ENCODE peak calls at places on chromosome 14, in five cellular contexts. R is A549, Z is K562, A is HepG2, S is GM12878. U is an unnamed sample.

GRCh38 chr14:53236708-53237107 is 83.6 kb upstream of the DDHD1 start:
- DNase-seq in R (no peak), Z (no peak), A (no peak), S (no peak), U (no peak)

GRCh38 chr14:87045241-87045640 is 947.7 kb downstream of the GALC start:
- DNase-seq in R (no peak), Z (no peak), A (no peak), S (no peak), U (no peak)

GRCh38 chr14:92677955-92678354 is 70.5 kb downstream of the LGMN start:
- DNase-seq in R (no peak), Z (no peak), A (no peak), S (no peak), U (no peak)

GRCh38 chr14:69242311-69243224 is 17.4 kb upstream of the GALNT16 start:
- DNase-seq in R (peak; percentile 69), Z (peak; percentile 55), A (peak; percentile 60), S (peak; percentile 13), U (no peak)

GRCh38 chr14:50798048-50798421 is 32.9 kb downstream of the NIN start:
- DNase-seq in R (no peak), Z (no peak), A (no peak), S (peak; percentile 42), U (no peak)

GRCh38 chr14:52395728-52396127 is 81.6 kb downstream of the PTGER2 start:
- DNase-seq in R (no peak), Z (no peak), A (no peak), S (no peak), U (no peak)

GRCh38 chr14:85587152-85587697 is 57.3 kb downstream of the FLRT2 start:
- DNase-seq in R (peak; percentile 46), Z (no peak), A (no peak), S (no peak), U (no peak)

GRCh38 chr14:86796221-86797074 is 1196.5 kb downstream of the GALC start:
- DNase-seq in R (no peak), Z (no peak), A (peak; percentile 69), S (no peak), U (no peak)

GRCh38 chr14:75295061-75295461 is 16.4 kb downstream of the FOS start:
- DNase-seq in R (peak; percentile 87), Z (peak; percentile 65), A (no peak), S (no peak), U (peak; percentile 65)

GRCh38 chr14:106044949-106045596 is 518.7 kb downstream of the TMEM121 start:
- DNase-seq in R (peak; percentile 83), Z (peak; percentile 31), A (peak; percentile 83), S (no peak), U (peak; percentile 40)

GRCh38 chr14:87261621-87262020 is 731.4 kb downstream of the GALC start:
- DNase-seq in R (no peak), Z (no peak), A (no peak), S (no peak), U (no peak)

GRCh38 chr14:100165376-100165775 is 5.9 kb upstream of the DEGS2 start:
- DNase-seq in R (no peak), Z (no peak), A (no peak), S (no peak), U (peak; percentile 78)

GRCh38 chr14:31505411-31505810 is 17.6 kb upstream of the GPR33 start:
- DNase-seq in R (no peak), Z (no peak), A (no peak), S (no peak), U (no peak)

GRCh38 chr14:99884834-99885648 is 91.8 kb downstream of the EML1 start:
- DNase-seq in R (peak; percentile 69), Z (peak; percentile 44), A (peak; percentile 52), S (peak; percentile 7), U (no peak)

GRCh38 chr14:94548999-94549985 is 11.9 kb upstream of the SERPINA4 start:
- DNase-seq in R (peak; percentile 62), Z (peak; percentile 64), A (peak; percentile 56), S (no peak), U (peak; percentile 98)

GRCh38 chr14:24365600-24366374 is 2.2 kb upstream of the NFATC4 start:
- DNase-seq in R (peak; percentile 86), Z (no peak), A (peak; percentile 93), S (peak; percentile 38), U (peak; percentile 87)

GRCh38 chr14:49405291-49405690 is 180.9 kb downstream of the RPS29 start:
- DNase-seq in R (no peak), Z (no peak), A (no peak), S (no peak), U (no peak)

GRCh38 chr14:44657688-44658388 is 150.8 kb upstream of the FSCB start:
- DNase-seq in R (peak; percentile 10), Z (no peak), A (peak; percentile 4), S (no peak), U (no peak)

GRCh38 chr14:68088463-68088862 is 268.9 kb downstream of the RAD51B start:
- DNase-seq in R (peak; percentile 76), Z (no peak), A (no peak), S (no peak), U (no peak)

GRCh38 chr14:20412422-20412821 is 879 bp downstream of the TEP1 start:
- DNase-seq in R (no peak), Z (no peak), A (no peak), S (peak; percentile 39), U (no peak)

GRCh38 chr14:23421594-23421993 is 13.5 kb upstream of the MYH6 start:
- DNase-seq in R (no peak), Z (no peak), A (no peak), S (no peak), U (no peak)

GRCh38 chr14:89249972-89250371 is 167.1 kb downstream of the FOXN3 start:
- DNase-seq in R (no peak), Z (no peak), A (no peak), S (no peak), U (no peak)

GRCh38 chr14:22178330-22178981 is 410.6 kb downstream of the DAD1 start:
- DNase-seq in R (no peak), Z (no peak), A (no peak), S (no peak), U (no peak)

GRCh38 chr14:64476438-64476837 is 11.1 kb downstream of the AKAP5 start:
- DNase-seq in R (no peak), Z (no peak), A (no peak), S (no peak), U (no peak)

GRCh38 chr14:64474041-64474440 is 8.7 kb downstream of the AKAP5 start:
- DNase-seq in R (no peak), Z (no peak), A (no peak), S (no peak), U (no peak)

GRCh38 chr14:64474698-64475097 is 9.4 kb downstream of the AKAP5 start:
- DNase-seq in R (no peak), Z (no peak), A (no peak), S (no peak), U (no peak)

GRCh38 chr14:64475585-64476273 is 10.4 kb downstream of the AKAP5 start:
- DNase-seq in R (no peak), Z (no peak), A (peak; percentile 44), S (no peak), U (no peak)

GRCh38 chr14:64478634-64479250 is 13.4 kb downstream of the AKAP5 start:
- DNase-seq in R (no peak), Z (no peak), A (no peak), S (no peak), U (no peak)
- TF ChIP-seq KDM1A in R (no peak), Z (no peak), A (no peak), S (no peak), U (no peak)

DNA sequence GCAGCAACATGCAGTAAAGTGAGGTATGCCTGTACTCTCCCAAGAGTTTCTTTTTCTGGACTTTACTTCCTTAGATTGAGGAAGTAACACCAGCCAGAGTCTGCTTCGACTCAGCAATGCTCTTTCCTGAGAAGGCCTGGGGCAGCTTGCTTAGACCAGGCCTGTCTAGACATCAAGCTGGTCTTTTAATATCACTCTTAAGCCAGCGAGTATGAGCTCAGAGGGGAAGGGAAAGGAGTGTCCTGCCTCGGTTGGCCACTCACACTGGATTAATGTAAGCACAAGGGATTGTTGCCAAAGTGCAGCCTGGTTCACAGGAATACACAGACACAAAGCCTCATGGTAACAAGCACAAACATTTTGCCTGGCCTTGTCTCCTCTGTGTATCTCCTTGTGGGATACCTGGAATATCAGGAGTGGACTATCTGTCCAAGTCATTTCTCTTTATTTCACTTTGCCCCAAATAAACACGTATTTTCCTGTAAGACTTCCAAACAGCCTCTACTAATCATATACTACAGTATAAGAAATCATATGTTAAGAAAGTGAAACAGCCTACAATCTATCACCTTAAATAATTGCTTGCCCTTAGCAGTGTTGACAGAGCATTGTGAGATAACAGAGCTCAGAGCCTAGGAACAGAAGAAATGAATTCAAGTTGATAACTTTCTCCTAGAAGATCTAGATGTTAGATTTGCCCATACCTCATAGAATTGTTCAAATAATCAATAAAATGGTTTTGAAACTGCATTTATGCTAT is 121.2 kb upstream of the DAAM1 start:
- DNase-seq in R (peak; percentile 2), Z (no peak), A (no peak), S (no peak), U (no peak)
- TF ChIP-seq KDM1A in R (no peak), Z (no peak), A (no peak), S (no peak), U (no peak)

DNA sequence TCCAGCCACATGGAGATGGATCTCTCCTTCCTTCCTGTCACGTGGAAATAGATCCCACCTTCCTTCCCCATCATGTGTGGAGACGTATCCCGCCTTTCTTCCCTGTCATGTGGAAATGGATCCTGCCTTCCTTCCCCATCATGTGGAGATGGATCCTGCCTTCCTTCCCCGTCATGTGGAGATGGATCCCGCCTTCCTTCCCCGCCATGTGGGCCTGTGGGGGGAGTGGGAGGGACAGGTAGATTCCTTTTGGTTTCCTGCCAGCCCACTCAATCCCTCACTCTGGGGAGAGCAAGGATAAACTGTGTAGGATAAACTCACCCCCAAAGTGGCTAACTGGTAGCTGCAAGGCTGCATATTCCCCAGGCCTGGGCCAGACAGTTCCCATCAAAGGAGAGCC is 31.7 kb upstream of the TDRD9 start:
- DNase-seq in R (no peak), Z (no peak), A (no peak), S (no peak), U (no peak)
- TF ChIP-seq KDM1A in R (no peak), Z (no peak), A (no peak), S (no peak), U (no peak)

DNA sequence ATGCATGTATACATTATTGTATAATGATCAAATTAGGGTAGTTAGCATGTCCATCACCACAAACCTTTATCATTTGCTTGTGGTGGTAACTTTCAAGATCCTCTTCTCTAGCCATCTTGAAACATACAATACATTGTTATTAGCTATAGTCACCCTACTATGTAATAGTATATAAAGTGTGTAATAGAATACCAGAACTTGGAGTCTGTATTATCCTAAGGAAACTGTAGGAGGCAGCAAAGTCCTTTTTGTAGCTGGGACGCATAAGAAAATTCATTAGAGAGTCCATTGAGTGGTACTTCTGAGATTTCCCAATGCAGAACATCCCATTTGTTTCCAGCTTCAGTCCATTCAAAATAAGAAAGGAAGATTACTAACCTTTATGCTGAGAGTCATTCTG is 325.9 kb upstream of the LRFN5 start:
- DNase-seq in R (peak; percentile 4), Z (no peak), A (no peak), S (no peak), U (no peak)
- TF ChIP-seq KDM1A in R (no peak), Z (no peak), A (no peak), S (no peak), U (no peak)

DNA sequence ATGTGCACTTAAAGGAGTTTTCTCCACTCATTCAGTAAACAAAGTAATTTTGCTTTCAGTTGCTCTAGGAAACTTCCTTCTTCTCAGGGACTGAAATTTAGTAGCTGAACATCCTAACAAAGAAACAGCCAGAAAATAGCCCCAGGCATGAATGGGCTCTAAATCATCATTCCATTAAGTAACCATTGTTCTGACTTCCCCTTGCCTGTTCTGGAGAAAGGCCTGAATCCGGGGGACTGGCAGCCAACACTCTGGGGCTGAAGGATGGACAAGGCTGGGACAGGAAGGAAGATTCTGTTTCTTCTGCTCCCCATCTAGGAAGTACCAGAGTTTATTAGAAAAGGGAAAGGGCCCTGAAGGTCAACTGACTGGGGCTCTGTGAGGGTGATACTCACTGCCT is 104.5 kb downstream of the ESRRB start:
- DNase-seq in R (no peak), Z (no peak), A (no peak), S (no peak), U (no peak)
- TF ChIP-seq KDM1A in R (no peak), Z (no peak), A (no peak), S (no peak), U (no peak)